ENCODE peak calls at places on chromosomes 12 and 14, in five cellular contexts. A is fibroblast of the conjunctiva; I is colonic mucosa; Z is NCI-H524; Y is activated naive CD8-positive, alpha-beta T cell treated with anti-CD3 and anti-CD28 coated beads, Interleukin-2, amount 50 U/mL, for 16 hours. V is an unnamed sample.

GRCh38 chr12:65205886-65206285 is 36.5 kb downstream of the LEMD3 start:
- DNase-seq in A (no peak), I (no peak), Z (no peak), Y (no peak), V (no peak)

GRCh38 chr12:32166510-32166909 is 59.9 kb downstream of the BICD1 start:
- DNase-seq in A (no peak), I (no peak), Z (peak; percentile 5), Y (no peak), V (no peak)

GRCh38 chr14:103382375-103382774 is 2.8 kb upstream of the MARK3 start:
- DNase-seq in A (no peak), I (no peak), Z (no peak), Y (no peak), V (peak; percentile 48)

GRCh38 chr12:74259199-74259598 is 278.4 kb upstream of the ATXN7L3B start:
- DNase-seq in A (no peak), I (no peak), Z (no peak), Y (no peak), V (no peak)

GRCh38 chr14:90406384-90406798 is 9.6 kb downstream of the CALM1 start:
- DNase-seq in A (no peak), I (no peak), Z (no peak), Y (no peak), V (no peak)

GRCh38 chr14:75278422-75279152 is at the start of gene FOS:
- DNase-seq in A (peak; percentile 91), I (peak; percentile 93), Z (peak; percentile 94), Y (peak; percentile 78), V (peak; percentile 84)

GRCh38 chr14:104550849-104551728 is 28.5 kb upstream of the C14orf180 start:
- DNase-seq in A (no peak), I (no peak), Z (no peak), Y (no peak), V (no peak)

GRCh38 chr14:28375295-28375694 is 391.3 kb upstream of the FOXG1 start:
- DNase-seq in A (peak; percentile 32), I (no peak), Z (peak; percentile 53), Y (no peak), V (peak; percentile 21)

GRCh38 chr14:22112004-22112403 is 438.4 kb upstream of the OR4E1 start:
- DNase-seq in A (no peak), I (peak; percentile 34), Z (no peak), Y (no peak), V (no peak)

GRCh38 chr14:106518054-106518943 is 991.9 kb downstream of the TMEM121 start:
- DNase-seq in A (no peak), I (peak; percentile 52), Z (no peak), Y (peak; percentile 65), V (no peak)

GRCh38 chr12:127664901-127665300 is 602.1 kb upstream of the TMEM132C start:
- DNase-seq in A (no peak), I (no peak), Z (no peak), Y (no peak), V (no peak)

GRCh38 chr12:82596484-82596883 is 90.2 kb upstream of the TMTC2 start:
- DNase-seq in A (no peak), I (no peak), Z (no peak), Y (no peak), V (no peak)

GRCh38 chr12:113271853-113272561 is 50.7 kb downstream of the TPCN1 start:
- DNase-seq in A (peak; percentile 61), I (peak; percentile 66), Z (no peak), Y (no peak), V (peak; percentile 63)

GRCh38 chr14:90109858-90110257 is 48.1 kb downstream of the KCNK13 start:
- DNase-seq in A (no peak), I (no peak), Z (peak; percentile 56), Y (no peak), V (no peak)

GRCh38 chr12:52347546-52348510 is 19.5 kb downstream of the KRT85 start:
- DNase-seq in A (no peak), I (no peak), Z (no peak), Y (no peak), V (no peak)

GRCh38 chr14:55451950-55452349 is 11.5 kb upstream of the TBPL2 start:
- DNase-seq in A (no peak), I (no peak), Z (no peak), Y (no peak), V (no peak)

GRCh38 chr12:52020539-52021336 is 14.0 kb downstream of the TAMALIN start:
- DNase-seq in A (no peak), I (no peak), Z (peak; percentile 83), Y (no peak), V (no peak)

GRCh38 chr14:72780771-72781170 is 113.1 kb downstream of the DPF3 start:
- DNase-seq in A (peak; percentile 51), I (peak; percentile 9), Z (no peak), Y (no peak), V (peak; percentile 19)

GRCh38 chr14:52596320-52596719 is 43.7 kb downstream of the GPR137C start:
- DNase-seq in A (no peak), I (no peak), Z (no peak), Y (no peak), V (no peak)

GRCh38 chr14:69573841-69574265 is 818 bp downstream of the CCDC177 start:
- DNase-seq in A (no peak), I (no peak), Z (peak; percentile 98), Y (no peak), V (no peak)

V was measured in amniotic stem cell.